ENCODE peak calls at places on chromosomes 3 and 15, in four cellular contexts. D, H, L and P are unnamed samples.

GRCh38 chr3:112776836-112777235 is 69.8 kb downstream of the CD200R1L start:
- DNase-seq in D (peak; percentile 61), H (no peak), L (no peak), P (no peak)

GRCh38 chr3:97037294-97037943 is 223.0 kb downstream of the EPHA6 start:
- DNase-seq in D (no peak), H (no peak), L (no peak), P (no peak)

GRCh38 chr3:83968386-83968785 is 990.4 kb upstream of the CADM2 start:
- DNase-seq in D (peak; percentile 3), H (no peak), L (no peak), P (peak; percentile 59)

GRCh38 chr3:53525765-53526761 is 31.7 kb downstream of the CACNA1D start:
- DNase-seq in D (peak; percentile 5), H (no peak), L (no peak), P (no peak)

GRCh38 chr3:146421814-146422748 is 47.3 kb downstream of the PLSCR2 start:
- DNase-seq in D (peak; percentile 94), H (no peak), L (peak; percentile 12), P (no peak)

GRCh38 chr3:86990171-86990733 is 697 bp downstream of the VGLL3 start:
- DNase-seq in D (no peak), H (no peak), L (no peak), P (no peak)

GRCh38 chr15:68080783-68081182 is 26.7 kb downstream of the PIAS1 start:
- DNase-seq in D (no peak), H (no peak), L (no peak), P (no peak)

GRCh38 chr3:113128386-113129015 is 82.9 kb upstream of the BOC start:
- DNase-seq in D (no peak), H (no peak), L (no peak), P (no peak)